ENCODE peak calls at places on chromosomes 3 and 15, in four cellular contexts. X, S, J and E are unnamed samples.

GRCh38 chr3:10638466-10638865 is 133.1 kb upstream of the ATP2B2 start:
- DNase-seq in X (no peak), S (no peak), J (no peak), E (no peak)

GRCh38 chr15:67834593-67835348 is 5.1 kb downstream of the RNU6-1 start:
- DNase-seq in X (peak), J (no peak), S (no peak), E (no peak)

GRCh38 chr3:183266454-183266853 is 13.4 kb downstream of the B3GNT5 start:
- DNase-seq in J (no peak), X (no peak), S (no peak), E (no peak)

GRCh38 chr3:69081583-69082262 is 1.6 kb upstream of the UBA3 start:
- DNase-seq in X (no peak), S (no peak), J (no peak), E (peak)

GRCh38 chr15:20645956-20646355 is 104.4 kb upstream of the GOLGA6L6 start:
- DNase-seq in S (no peak), X (no peak), J (no peak), E (peak)

GRCh38 chr3:50807266-50807665 is 132.5 kb downstream of the DOCK3 start:
- DNase-seq in J (no peak), X (no peak), S (no peak), E (peak)

GRCh38 chr3:39150803-39151631 is 2.4 kb downstream of the CSRNP1 start:
- DNase-seq in X (peak), S (peak), J (peak), E (peak)

GRCh38 chr3:191175102-191175501 is 23.9 kb upstream of the OSTN start:
- DNase-seq in J (no peak), X (no peak), S (no peak), E (no peak)

GRCh38 chr3:137148917-137149316 is 191.1 kb downstream of the IL20RB start:
- DNase-seq in X (no peak), S (no peak), J (no peak), E (no peak)

GRCh38 chr3:107065094-107065861 is 312.0 kb upstream of the CCDC54 start:
- DNase-seq in J (peak), S (no peak), X (no peak), E (peak)

GRCh38 chr3:185693985-185694675 is 108.0 kb downstream of the SENP2 start:
- DNase-seq in X (no peak), S (no peak), J (no peak), E (peak)

GRCh38 chr3:31636693-31637442 is 104.1 kb downstream of the STT3B start:
- DNase-seq in J (no peak), X (no peak), S (no peak), E (no peak)

GRCh38 chr15:37289109-37289765 is 188.9 kb upstream of the MEIS2 start:
- DNase-seq in J (peak), X (no peak), S (no peak), E (peak)

GRCh38 chr15:38702178-38702912 is 137.7 kb upstream of the RASGRP1 start:
- DNase-seq in X (no peak), S (no peak), J (no peak), E (no peak)

GRCh38 chr15:33104276-33104675 is 90.2 kb downstream of the FMN1 start:
- DNase-seq in S (no peak), J (peak), X (no peak), E (peak)

GRCh38 chr3:16978234-16978920 is 93.6 kb downstream of the PLCL2 start:
- DNase-seq in S (no peak), J (peak), X (no peak), E (no peak)

GRCh38 chr15:84863480-84864428 is 20.7 kb upstream of the SLC28A1 start:
- DNase-seq in X (no peak), J (no peak), S (no peak), E (peak)

GRCh38 chr15:34578283-34578674 is 5.2 kb downstream of the GOLGA8B start:
- DNase-seq in S (no peak), J (no peak), X (no peak), E (no peak)

GRCh38 chr3:14523792-14524191 is 16.4 kb downstream of the GRIP2 start:
- DNase-seq in S (peak), J (no peak), X (peak), E (no peak)

GRCh38 chr3:142815803-142816202 is 73.1 kb downstream of the PCOLCE2 start:
- DNase-seq in X (no peak), S (no peak), J (no peak), E (no peak)

GRCh38 chr15:41183580-41183979 is 47.0 kb downstream of the EXD1 start:
- DNase-seq in X (no peak), J (no peak), S (no peak), E (no peak)

GRCh38 chr3:13598926-13599886 is 50.3 kb downstream of the FBLN2 start:
- DNase-seq in X (no peak), S (no peak), J (no peak), E (peak)

GRCh38 chr3:158700559-158700958 is 28.1 kb upstream of the LXN start:
- DNase-seq in X (no peak), S (no peak), J (no peak), E (no peak)